ENCODE peak calls at places on chromosomes 11 and 22, in seven cellular contexts. H is activated CD4-positive, alpha-beta T cell treated with anti-CD3 and anti-CD28 coated beads for 4 hours; D is naive thymus-derived CD4-positive, alpha-beta T cell; N is lower lobe of right lung; M is activated CD8-positive, alpha-beta memory T cell treated with anti-CD3 and anti-CD28 coated beads, Interleukin-2, amount 10 ng/mL, durations not matched to agents 7 days and 5 days; J is stimulated activated naive CD8-positive, alpha-beta T cell treated with anti-CD3 and anti-CD28 coated beads, Interleukin-15, amount 100 ng/mL, for 72 hours; O is adipocyte. K is an unnamed sample.

GRCh38 chr11:134757633-134758032 is 345.6 kb upstream of the B3GAT1 start:
- DNase-seq in D (no peak), N (no peak), M (no peak), H (no peak), J (no peak), O (no peak), K (no peak)

GRCh38 chr11:119175493-119176077 is 7.1 kb downstream of the NLRX1 start:
- DNase-seq in O (peak), D (no peak), N (no peak), J (no peak), H (no peak), M (no peak), K (no peak)

GRCh38 chr11:107780775-107781174 is 68.9 kb upstream of the SLN start:
- DNase-seq in H (no peak), M (no peak), N (no peak), O (no peak), D (no peak), J (no peak), K (no peak)

GRCh38 chr11:115439385-115439784 is 64.8 kb downstream of the CADM1 start:
- DNase-seq in D (no peak), J (no peak), M (no peak), H (no peak), N (no peak), O (no peak), K (no peak)

GRCh38 chr11:57358543-57358961 is 20.4 kb downstream of the P2RX3 start:
- DNase-seq in M (no peak), O (no peak), D (no peak), N (no peak), H (no peak), J (no peak), K (no peak)

GRCh38 chr22:18070556-18071306 is 7.1 kb upstream of the PEX26 start:
- DNase-seq in M (no peak), N (no peak), D (no peak), J (no peak), O (no peak), H (no peak), K (no peak)

GRCh38 chr22:50605349-50606074 is 4.9 kb downstream of the MAPK8IP2 start:
- DNase-seq in D (no peak), O (no peak), J (no peak), H (no peak), N (no peak), M (no peak), K (no peak)

GRCh38 chr11:64484308-64485061 is 106.5 kb upstream of the SLC22A12 start:
- DNase-seq in O (no peak), M (no peak), H (no peak), D (no peak), N (no peak), J (no peak), K (no peak)

GRCh38 chr11:129861702-129862107 is 33.7 kb downstream of the NFRKB start:
- DNase-seq in M (no peak), J (no peak), H (no peak), O (peak), D (no peak), N (peak), K (no peak)

GRCh38 chr11:110833033-110833484 is 120.8 kb upstream of the ARHGAP20 start:
- DNase-seq in D (no peak), H (no peak), J (no peak), M (no peak), O (peak), N (no peak), K (no peak)

GRCh38 chr22:40050258-40050657 is 55.5 kb downstream of the FAM83F start:
- DNase-seq in D (no peak), H (no peak), J (no peak), M (peak), O (no peak), N (no peak), K (peak)

GRCh38 chr11:78397398-78397797 is 20.2 kb downstream of the GAB2 start:
- DNase-seq in J (no peak), M (peak), O (no peak), D (no peak), N (no peak), H (no peak), K (peak)

GRCh38 chr22:49208768-49209252 is 618.9 kb downstream of the BRD1 start:
- DNase-seq in O (no peak), N (no peak), M (peak), D (no peak), J (no peak), H (no peak), K (no peak)

GRCh38 chr11:3123761-3124733 is 41.1 kb downstream of the OSBPL5 start:
- DNase-seq in D (no peak), O (peak), H (no peak), J (no peak), M (no peak), N (peak), K (no peak)